ENCODE peak calls at places on chromosomes 3 and 15, in ten cellular contexts. Y is endothelial cell, A is Peyer's patch, K is IMR-90, F is NB4, J is neural progenitor cell, V is AG04449, O is MCF 10A, P is fibroblast of villous mesenchyme, M is chondrocyte. Q is an unnamed sample.

GRCh38 chr3:49339593-49339946 is 283 bp downstream of the USP4 start:
- DNase-seq in Y (peak), A (no peak), K (no peak), F (no peak), J (peak), V (no peak), O (no peak), P (no peak), M (no peak), Q (peak)

GRCh38 chr15:50880651-50881114 is 27.8 kb upstream of the AP4E1 start:
- DNase-seq in Y (no peak), A (no peak), K (peak), F (peak), J (no peak), V (no peak), O (peak), P (peak), M (no peak), Q (no peak)

GRCh38 chr3:112793311-112794081 is 53.2 kb downstream of the CD200R1L start:
- DNase-seq in Y (no peak), A (no peak), K (no peak), F (no peak), J (no peak), V (no peak), O (no peak), P (no peak), M (no peak), Q (no peak)

GRCh38 chr3:45773714-45774449 is 22.5 kb downstream of the SLC6A20 start:
- DNase-seq in Y (no peak), A (peak), K (no peak), F (no peak), J (no peak), V (no peak), O (no peak), P (peak), M (no peak), Q (no peak)

GRCh38 chr3:139346771-139347170 is 3.0 kb downstream of the MRPS22 start:
- DNase-seq in Y (no peak), A (no peak), K (no peak), F (no peak), J (no peak), V (no peak), O (no peak), P (no peak), M (no peak), Q (no peak)

GRCh38 chr3:51385621-51386091 is 565 bp downstream of the MANF start:
- DNase-seq in Y (no peak), A (peak), K (no peak), F (no peak), J (no peak), V (no peak), O (no peak), P (peak), M (no peak), Q (no peak)

GRCh38 chr3:104102386-104102785 is 1264.3 kb upstream of the ALCAM start:
- DNase-seq in Y (peak), A (no peak), K (peak), F (peak), J (peak), V (no peak), O (peak), P (peak), M (no peak), Q (no peak)

GRCh38 chr3:191131305-191131704 is 67.7 kb upstream of the OSTN start:
- DNase-seq in Y (no peak), A (no peak), K (no peak), F (no peak), J (no peak), V (no peak), O (no peak), P (no peak), M (no peak), Q (no peak)

GRCh38 chr15:50767332-50767861 is 1.9 kb upstream of the SPPL2A start:
- DNase-seq in Y (no peak), A (no peak), K (no peak), F (no peak), J (no peak), V (no peak), O (peak), P (no peak), M (no peak), Q (no peak)

GRCh38 chr15:87033056-87033455 is 953.4 kb downstream of the AGBL1 start:
- DNase-seq in Y (no peak), A (no peak), K (no peak), F (peak), J (peak), V (no peak), O (peak), P (no peak), M (no peak), Q (no peak)

GRCh38 chr15:42059661-42060476 is 34.5 kb downstream of the PLA2G4D start:
- DNase-seq in Y (peak), A (no peak), K (peak), F (peak), J (peak), V (no peak), O (peak), P (peak), M (no peak), Q (peak)

GRCh38 chr15:38195191-38195901 is 57.3 kb upstream of the SPRED1 start:
- DNase-seq in Y (no peak), A (no peak), K (peak), F (no peak), J (no peak), V (no peak), O (no peak), P (no peak), M (no peak), Q (no peak)

GRCh38 chr3:99633887-99634558 is 4.4 kb upstream of the COL8A1 start:
- DNase-seq in Y (no peak), A (no peak), K (no peak), F (no peak), J (no peak), V (no peak), O (peak), P (no peak), M (no peak), Q (no peak)

GRCh38 chr15:40785158-40785557 is 15.4 kb downstream of the C15orf62 start:
- DNase-seq in Y (no peak), A (no peak), K (no peak), F (no peak), J (no peak), V (no peak), O (peak), P (no peak), M (no peak), Q (no peak)

GRCh38 chr3:144185291-144185690 is 213.7 kb downstream of the DIPK2A start:
- DNase-seq in Y (no peak), A (no peak), K (peak), F (no peak), J (no peak), V (no peak), O (no peak), P (no peak), M (no peak), Q (no peak)

GRCh38 chr3:66405701-66406091 is 95.1 kb downstream of the LRIG1 start:
- DNase-seq in Y (no peak), A (peak), K (peak), F (no peak), J (no peak), V (no peak), O (no peak), P (peak), M (no peak), Q (no peak)

GRCh38 chr3:53196575-53197407 is 35.8 kb downstream of the PRKCD start:
- DNase-seq in Y (no peak), A (no peak), K (peak), F (peak), J (peak), V (no peak), O (peak), P (peak), M (peak), Q (no peak)

GRCh38 chr15:74352393-74352910 is 15.0 kb downstream of the CYP11A1 start:
- DNase-seq in Y (no peak), A (no peak), K (no peak), F (no peak), J (no peak), V (no peak), O (no peak), P (no peak), M (no peak), Q (no peak)

GRCh38 chr15:87610366-87610765 is 646.2 kb downstream of the NTRK3 start:
- DNase-seq in Y (no peak), A (no peak), K (peak), F (no peak), J (no peak), V (no peak), O (no peak), P (peak), M (no peak), Q (no peak)

GRCh38 chr3:133914839-133915600 is 19.3 kb upstream of the RAB6B start:
- DNase-seq in Y (no peak), A (no peak), K (no peak), F (no peak), J (no peak), V (no peak), O (no peak), P (no peak), M (no peak), Q (no peak)
- TF ChIP-seq CTCF in Y (no peak), A (no peak), K (no peak), F (no peak), J (no peak), V (no peak), O (no peak), P (no peak), M (no peak), Q (no peak)

GRCh38 chr3:184748219-184749135 is 36.6 kb upstream of the MAGEF1 start:
- DNase-seq in Y (peak), A (no peak), K (peak), F (peak), J (peak), V (no peak), O (peak), P (no peak), M (peak), Q (no peak)
- TF ChIP-seq CTCF in Y (no peak), A (no peak), K (peak), F (peak), J (peak), V (peak), O (peak), P (peak), M (peak), Q (peak)

DNA sequence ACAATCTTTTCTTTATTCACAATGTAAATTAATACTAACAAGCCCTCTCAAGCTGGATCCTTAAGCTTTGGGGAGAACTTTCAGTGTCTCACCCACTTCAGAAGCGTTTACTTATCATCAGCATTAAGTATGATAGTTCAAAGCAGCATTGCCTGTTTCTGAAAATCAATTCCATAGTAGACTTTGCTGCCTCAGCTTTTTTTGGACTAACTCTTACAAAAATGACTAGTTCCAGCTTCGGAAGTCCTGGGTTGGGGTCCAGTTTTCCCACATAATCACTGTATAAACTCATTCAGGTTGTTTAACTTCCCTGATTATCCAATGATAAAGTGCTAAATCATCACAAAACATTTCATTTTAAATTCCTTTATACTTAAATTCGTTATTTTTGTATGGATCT is 114.4 kb downstream of the NR2F2 start:
- DNase-seq in Y (no peak), A (no peak), K (no peak), F (no peak), J (no peak), V (no peak), O (no peak), P (no peak), M (no peak), Q (no peak)
- TF ChIP-seq CTCF in Y (no peak), A (no peak), K (no peak), F (no peak), J (no peak), V (no peak), O (no peak), P (no peak), M (no peak), Q (no peak)

DNA sequence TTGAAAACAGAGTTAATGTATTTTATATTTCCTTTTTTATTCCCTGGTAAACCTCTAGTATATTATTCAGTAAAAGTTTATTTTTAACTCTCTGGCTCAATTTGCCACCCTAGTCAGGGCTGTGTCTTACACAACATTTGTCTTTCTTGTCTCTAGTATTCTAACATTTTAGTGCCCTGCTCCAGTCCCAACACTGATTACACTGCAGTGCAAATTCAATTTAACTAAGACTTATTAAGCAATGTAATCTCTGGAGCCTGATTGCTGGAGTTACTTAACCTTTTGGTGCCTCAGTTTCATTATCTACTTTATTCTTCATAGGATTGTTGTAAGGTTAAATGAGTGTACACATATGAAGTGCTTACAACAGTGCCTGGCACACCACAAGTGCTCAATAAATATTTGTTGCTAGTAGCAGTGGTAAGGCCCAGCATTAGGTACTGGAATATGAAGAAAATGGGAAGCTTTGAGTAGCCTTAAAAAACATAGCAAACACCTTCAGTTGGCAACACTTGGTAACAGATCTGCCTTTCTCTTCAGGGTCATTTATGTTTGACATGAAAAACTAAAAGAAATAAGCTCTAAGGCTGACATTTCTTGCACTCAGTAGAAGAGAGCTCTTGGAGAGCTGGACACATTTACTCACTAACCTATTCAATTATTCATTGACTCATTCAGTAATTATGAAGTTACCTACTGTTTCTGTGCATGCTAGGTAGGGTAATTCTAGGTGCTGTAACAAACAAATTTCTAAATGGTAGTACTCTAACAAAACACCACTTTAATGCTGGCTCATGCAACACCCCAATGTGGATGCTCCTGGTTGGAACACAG is 364.5 kb upstream of the EPHA3 start:
- DNase-seq in Y (no peak), A (no peak), K (no peak), F (no peak), J (no peak), V (no peak), O (no peak), P (no peak), M (no peak), Q (no peak)
- TF ChIP-seq CTCF in Y (no peak), A (no peak), K (no peak), F (no peak), J (no peak), V (no peak), O (no peak), P (no peak), M (no peak), Q (no peak)

DNA sequence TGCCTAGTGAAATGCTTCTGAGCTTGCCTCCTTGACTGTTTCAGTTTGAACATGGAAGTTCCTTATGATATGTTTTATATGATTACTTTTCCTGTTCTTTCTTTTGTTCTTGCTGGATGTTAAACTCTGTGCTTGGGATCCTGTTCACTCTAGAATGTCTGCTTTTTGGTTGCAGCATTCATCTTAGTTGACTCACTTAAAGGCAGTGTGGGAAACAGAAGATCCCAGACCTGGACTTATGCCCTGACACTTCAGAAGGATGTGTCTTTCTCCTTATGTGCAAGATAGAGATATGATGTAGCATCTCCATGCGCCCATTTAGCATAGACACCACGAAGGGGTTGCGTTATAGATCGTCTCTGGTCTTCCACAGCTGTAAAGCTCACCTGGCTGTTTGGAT is 7.3 kb downstream of the CHCHD6 start:
- DNase-seq in Y (no peak), A (no peak), K (peak), F (no peak), J (no peak), V (peak), O (no peak), P (peak), M (no peak), Q (no peak)
- TF ChIP-seq CTCF in Y (no peak), A (no peak), K (no peak), F (no peak), J (no peak), V (no peak), O (no peak), P (no peak), M (no peak), Q (no peak)

GRCh38 chr15:34795267-34796081 is at the start of gene ACTC1:
- DNase-seq in Y (peak), A (no peak), K (peak), F (no peak), J (peak), V (no peak), O (peak), P (peak), M (peak), Q (peak)
- TF ChIP-seq CTCF in Y (no peak), A (no peak), K (peak), F (no peak), J (peak), V (peak), O (no peak), P (peak), M (peak), Q (no peak)

Q was measured in glutamatergic neuron.